ENCODE peak calls at places on chromosomes 1 and 21, in nine cellular contexts. One of them, this sample, is unnamed. For H3K27me3, the result is how much of the 10 kb centered on the place peaks cover.

GRCh38 chr1:106233511-106233910 is 823.0 kb upstream of the PRMT6 start:
- DNase-seq in cardiac muscle cell: peak
- DNase-seq in lower lobe of right lung: no peak
- DNase-seq in lung: no peak
- DNase-seq in HepG2: no peak
- DNase-seq in AG04450: no peak
- DNase-seq in body of pancreas: no peak
- DNase-seq in tibial artery: no peak
- DNase-seq in CD8-positive, alpha-beta memory T cell: no peak
- DNase-seq in this sample: no peak

GRCh38 chr1:62263006-62263812 is 56.0 kb downstream of the KANK4 start:
- DNase-seq in AG04450: no peak
- DNase-seq in tibial artery: no peak
- DNase-seq in HepG2: no peak
- DNase-seq in CD8-positive, alpha-beta memory T cell: no peak
- DNase-seq in body of pancreas: no peak
- DNase-seq in lower lobe of right lung: no peak
- DNase-seq in cardiac muscle cell: no peak
- DNase-seq in lung: no peak
- DNase-seq in this sample: no peak

GRCh38 chr1:184386271-184387068 is at the start of gene C1orf21:
- DNase-seq in HepG2: no peak
- DNase-seq in tibial artery: peak
- DNase-seq in AG04450: peak
- DNase-seq in cardiac muscle cell: peak
- DNase-seq in body of pancreas: peak
- DNase-seq in lower lobe of right lung: peak
- DNase-seq in CD8-positive, alpha-beta memory T cell: peak
- DNase-seq in lung: peak
- DNase-seq in this sample: peak

GRCh38 chr1:39489567-39490239 is 1.7 kb upstream of the BMP8A start:
- DNase-seq in AG04450: no peak
- DNase-seq in lower lobe of right lung: no peak
- DNase-seq in cardiac muscle cell: no peak
- DNase-seq in HepG2: no peak
- DNase-seq in lung: no peak
- DNase-seq in tibial artery: no peak
- DNase-seq in body of pancreas: no peak
- DNase-seq in CD8-positive, alpha-beta memory T cell: no peak
- DNase-seq in this sample: no peak

GRCh38 chr21:31560479-31560878 is 99.0 kb upstream of the SOD1 start:
- DNase-seq in lung: no peak
- DNase-seq in HepG2: no peak
- DNase-seq in AG04450: no peak
- DNase-seq in lower lobe of right lung: no peak
- DNase-seq in body of pancreas: no peak
- DNase-seq in CD8-positive, alpha-beta memory T cell: no peak
- DNase-seq in tibial artery: no peak
- DNase-seq in cardiac muscle cell: no peak
- DNase-seq in this sample: no peak

GRCh38 chr1:41498391-41498790 is 13.9 kb upstream of the EDN2 start:
- DNase-seq in AG04450: no peak
- DNase-seq in CD8-positive, alpha-beta memory T cell: no peak
- DNase-seq in lung: no peak
- DNase-seq in HepG2: no peak
- DNase-seq in body of pancreas: no peak
- DNase-seq in lower lobe of right lung: no peak
- DNase-seq in tibial artery: no peak
- DNase-seq in cardiac muscle cell: no peak
- DNase-seq in this sample: peak

GRCh38 chr1:169105434-169106094 is 926 bp upstream of the ATP1B1 start:
- DNase-seq in body of pancreas: peak
- DNase-seq in HepG2: peak
- DNase-seq in tibial artery: peak
- DNase-seq in lung: peak
- DNase-seq in lower lobe of right lung: peak
- DNase-seq in CD8-positive, alpha-beta memory T cell: no peak
- DNase-seq in cardiac muscle cell: no peak
- DNase-seq in AG04450: no peak
- DNase-seq in this sample: peak

GRCh38 chr1:184664661-184665060 is 90.0 kb downstream of the EDEM3 start:
- DNase-seq in body of pancreas: no peak
- DNase-seq in lung: no peak
- DNase-seq in cardiac muscle cell: no peak
- DNase-seq in lower lobe of right lung: no peak
- DNase-seq in CD8-positive, alpha-beta memory T cell: no peak
- DNase-seq in AG04450: no peak
- DNase-seq in tibial artery: no peak
- DNase-seq in HepG2: no peak
- DNase-seq in this sample: no peak

GRCh38 chr1:23100074-23100748 is 68.4 kb downstream of the LUZP1 start:
- DNase-seq in lung: no peak
- DNase-seq in AG04450: peak
- DNase-seq in HepG2: peak
- DNase-seq in body of pancreas: peak
- DNase-seq in tibial artery: no peak
- DNase-seq in cardiac muscle cell: peak
- DNase-seq in lower lobe of right lung: no peak
- DNase-seq in CD8-positive, alpha-beta memory T cell: peak
- DNase-seq in this sample: no peak

GRCh38 chr21:34669149-34669879 is 520 bp downstream of the CLIC6 start:
- DNase-seq in body of pancreas: no peak
- DNase-seq in tibial artery: no peak
- DNase-seq in lung: no peak
- DNase-seq in CD8-positive, alpha-beta memory T cell: no peak
- DNase-seq in AG04450: no peak
- DNase-seq in lower lobe of right lung: peak
- DNase-seq in HepG2: no peak
- DNase-seq in cardiac muscle cell: no peak
- DNase-seq in this sample: peak

GRCh38 chr1:179366093-179366800 is 476 bp downstream of the AXDND1 start:
- DNase-seq in cardiac muscle cell: peak
- DNase-seq in lung: no peak
- DNase-seq in HepG2: no peak
- DNase-seq in AG04450: no peak
- DNase-seq in CD8-positive, alpha-beta memory T cell: no peak
- DNase-seq in lower lobe of right lung: no peak
- DNase-seq in tibial artery: no peak
- DNase-seq in body of pancreas: no peak
- DNase-seq in this sample: no peak

GRCh38 chr21:43209575-43210453 is 41.0 kb downstream of the CRYAA start:
- DNase-seq in CD8-positive, alpha-beta memory T cell: no peak
- DNase-seq in tibial artery: peak
- DNase-seq in AG04450: no peak
- DNase-seq in HepG2: peak
- DNase-seq in cardiac muscle cell: peak
- DNase-seq in lower lobe of right lung: no peak
- DNase-seq in lung: no peak
- DNase-seq in body of pancreas: no peak
- DNase-seq in this sample: peak

GRCh38 chr1:213600879-213601278 is 386.9 kb upstream of the PROX1 start:
- DNase-seq in HepG2: no peak
- DNase-seq in body of pancreas: no peak
- DNase-seq in tibial artery: no peak
- DNase-seq in cardiac muscle cell: no peak
- DNase-seq in AG04450: no peak
- DNase-seq in lung: no peak
- DNase-seq in CD8-positive, alpha-beta memory T cell: no peak
- DNase-seq in lower lobe of right lung: no peak
- DNase-seq in this sample: no peak

GRCh38 chr21:38770660-38771059 is 35.1 kb upstream of the ETS2 start:
- DNase-seq in AG04450: no peak
- DNase-seq in cardiac muscle cell: no peak
- DNase-seq in HepG2: no peak
- DNase-seq in lower lobe of right lung: no peak
- DNase-seq in CD8-positive, alpha-beta memory T cell: no peak
- DNase-seq in body of pancreas: no peak
- DNase-seq in lung: no peak
- DNase-seq in tibial artery: no peak
- DNase-seq in this sample: no peak

GRCh38 chr1:234977891-234978396 is 150.7 kb downstream of the TOMM20 start:
- DNase-seq in lower lobe of right lung: no peak
- DNase-seq in body of pancreas: no peak
- DNase-seq in lung: no peak
- DNase-seq in HepG2: peak
- DNase-seq in AG04450: no peak
- DNase-seq in cardiac muscle cell: no peak
- DNase-seq in tibial artery: no peak
- DNase-seq in CD8-positive, alpha-beta memory T cell: no peak
- DNase-seq in this sample: no peak

GRCh38 chr1:16349847-16350406 is 2.4 kb downstream of the FBXO42 start:
- DNase-seq in body of pancreas: no peak
- DNase-seq in cardiac muscle cell: no peak
- DNase-seq in CD8-positive, alpha-beta memory T cell: no peak
- DNase-seq in HepG2: no peak
- DNase-seq in tibial artery: no peak
- DNase-seq in lower lobe of right lung: no peak
- DNase-seq in AG04450: no peak
- DNase-seq in lung: no peak
- DNase-seq in this sample: no peak
- H3K4me3 ChIP-seq in body of pancreas: no peak
- H3K4me3 ChIP-seq in cardiac muscle cell: no peak
- H3K4me3 ChIP-seq in CD8-positive, alpha-beta memory T cell: no peak
- H3K4me3 ChIP-seq in HepG2: peak
- H3K4me3 ChIP-seq in tibial artery: peak
- H3K4me3 ChIP-seq in lower lobe of right lung: no peak
- H3K4me3 ChIP-seq in AG04450: no peak
- H3K4me3 ChIP-seq in lung: no peak
- H3K4me3 ChIP-seq in this sample: peak

GRCh38 chr1:85202864-85203255 is 2.0 kb upstream of the SYDE2 start:
- DNase-seq in HepG2: no peak
- DNase-seq in CD8-positive, alpha-beta memory T cell: no peak
- DNase-seq in lower lobe of right lung: no peak
- DNase-seq in tibial artery: no peak
- DNase-seq in lung: no peak
- DNase-seq in body of pancreas: no peak
- DNase-seq in cardiac muscle cell: no peak
- DNase-seq in AG04450: no peak
- DNase-seq in this sample: no peak
- H3K27me3 ChIP-seq in HepG2: under half
- H3K27me3 ChIP-seq in CD8-positive, alpha-beta memory T cell: under half
- H3K27me3 ChIP-seq in lower lobe of right lung: under half
- H3K27me3 ChIP-seq in tibial artery: under half
- H3K27me3 ChIP-seq in lung: under half
- H3K27me3 ChIP-seq in body of pancreas: under half
- H3K27me3 ChIP-seq in cardiac muscle cell: under half
- H3K27me3 ChIP-seq in AG04450: under half
- H3K27me3 ChIP-seq in this sample: under half

GRCh38 chr21:25752389-25752788 is 17.6 kb downstream of the GABPA start:
- DNase-seq in cardiac muscle cell: no peak
- DNase-seq in AG04450: no peak
- DNase-seq in HepG2: no peak
- DNase-seq in body of pancreas: no peak
- DNase-seq in CD8-positive, alpha-beta memory T cell: no peak
- DNase-seq in tibial artery: no peak
- DNase-seq in lung: no peak
- DNase-seq in lower lobe of right lung: no peak
- DNase-seq in this sample: no peak

DNA sequence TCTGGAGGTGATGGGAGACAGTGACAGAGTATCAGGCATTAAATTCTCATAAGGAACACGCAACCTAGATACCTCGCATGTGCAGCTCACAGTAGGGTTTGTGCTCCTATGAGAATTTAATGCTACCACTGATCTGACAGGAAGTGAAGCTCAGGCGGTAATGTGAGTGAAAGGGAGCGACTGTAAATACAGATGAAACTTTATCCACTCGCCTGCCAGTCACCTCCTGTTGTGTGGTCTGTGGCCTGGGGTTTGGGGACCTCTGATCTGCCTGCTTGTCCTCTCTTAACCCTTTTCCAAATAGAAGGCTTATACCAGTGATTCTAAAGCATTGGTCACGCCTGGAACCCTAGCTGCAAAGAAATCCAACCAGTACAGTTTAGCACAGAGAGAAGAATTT is 15.3 kb downstream of the GABPA start:
- DNase-seq in cardiac muscle cell: no peak
- DNase-seq in tibial artery: no peak
- DNase-seq in lower lobe of right lung: no peak
- DNase-seq in lung: no peak
- DNase-seq in body of pancreas: no peak
- DNase-seq in CD8-positive, alpha-beta memory T cell: peak
- DNase-seq in AG04450: no peak
- DNase-seq in HepG2: no peak
- DNase-seq in this sample: no peak
- H3K27ac ChIP-seq in cardiac muscle cell: no peak
- H3K27ac ChIP-seq in tibial artery: no peak
- H3K27ac ChIP-seq in lower lobe of right lung: no peak
- H3K27ac ChIP-seq in lung: no peak
- H3K27ac ChIP-seq in body of pancreas: no peak
- H3K27ac ChIP-seq in CD8-positive, alpha-beta memory T cell: no peak
- H3K27ac ChIP-seq in AG04450: no peak
- H3K27ac ChIP-seq in HepG2: no peak
- H3K27ac ChIP-seq in this sample: no peak

GRCh38 chr1:160187407-160187806 is 3.0 kb upstream of the CASQ1 start:
- DNase-seq in tibial artery: peak
- DNase-seq in AG04450: no peak
- DNase-seq in lower lobe of right lung: no peak
- DNase-seq in HepG2: no peak
- DNase-seq in lung: no peak
- DNase-seq in CD8-positive, alpha-beta memory T cell: no peak
- DNase-seq in cardiac muscle cell: no peak
- DNase-seq in body of pancreas: no peak
- DNase-seq in this sample: no peak

GRCh38 chr1:160191756-160192155 is 1.4 kb downstream of the CASQ1 start:
- DNase-seq in lower lobe of right lung: no peak
- DNase-seq in tibial artery: no peak
- DNase-seq in CD8-positive, alpha-beta memory T cell: no peak
- DNase-seq in body of pancreas: no peak
- DNase-seq in HepG2: no peak
- DNase-seq in AG04450: no peak
- DNase-seq in cardiac muscle cell: no peak
- DNase-seq in lung: no peak
- DNase-seq in this sample: no peak

GRCh38 chr1:160189649-160190625 is at the start of gene CASQ1:
- DNase-seq in lung: no peak
- DNase-seq in CD8-positive, alpha-beta memory T cell: no peak
- DNase-seq in tibial artery: peak
- DNase-seq in body of pancreas: no peak
- DNase-seq in lower lobe of right lung: no peak
- DNase-seq in HepG2: no peak
- DNase-seq in cardiac muscle cell: peak
- DNase-seq in AG04450: no peak
- DNase-seq in this sample: peak

GRCh38 chr1:160186734-160187133 is 3.6 kb upstream of the CASQ1 start:
- DNase-seq in AG04450: no peak
- DNase-seq in cardiac muscle cell: no peak
- DNase-seq in CD8-positive, alpha-beta memory T cell: no peak
- DNase-seq in lung: no peak
- DNase-seq in lower lobe of right lung: no peak
- DNase-seq in body of pancreas: no peak
- DNase-seq in HepG2: no peak
- DNase-seq in tibial artery: peak
- DNase-seq in this sample: no peak

DNA sequence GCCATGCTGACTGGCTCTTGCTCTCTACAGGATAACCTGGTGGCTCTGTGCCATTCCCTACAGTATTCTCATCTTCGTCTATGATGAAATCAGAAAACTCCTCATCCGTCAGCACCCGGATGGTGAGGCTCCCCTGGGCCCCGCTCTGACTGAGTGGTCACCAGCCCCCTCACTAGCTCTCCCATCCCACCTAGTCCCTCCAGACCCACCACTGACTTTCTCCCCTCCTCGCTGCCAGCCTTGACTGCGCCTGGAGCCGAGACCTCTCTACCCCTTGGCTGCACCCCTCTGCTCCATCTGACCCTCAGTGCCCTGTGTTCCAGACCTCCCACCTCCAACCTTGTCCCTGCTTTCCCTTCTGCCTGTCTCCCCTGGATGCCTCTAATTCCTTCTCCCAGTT is 4.1 kb upstream of the CASQ1 start:
- DNase-seq in HepG2: no peak
- DNase-seq in AG04450: no peak
- DNase-seq in cardiac muscle cell: no peak
- DNase-seq in lung: no peak
- DNase-seq in tibial artery: peak
- DNase-seq in CD8-positive, alpha-beta memory T cell: no peak
- DNase-seq in lower lobe of right lung: no peak
- DNase-seq in body of pancreas: no peak
- DNase-seq in this sample: no peak
- H3K4me3 ChIP-seq in HepG2: no peak
- H3K4me3 ChIP-seq in AG04450: no peak
- H3K4me3 ChIP-seq in cardiac muscle cell: no peak
- H3K4me3 ChIP-seq in lung: no peak
- H3K4me3 ChIP-seq in tibial artery: no peak
- H3K4me3 ChIP-seq in CD8-positive, alpha-beta memory T cell: no peak
- H3K4me3 ChIP-seq in lower lobe of right lung: no peak
- H3K4me3 ChIP-seq in body of pancreas: no peak
- H3K4me3 ChIP-seq in this sample: no peak